ENCODE peak calls at places on chromosomes 11 and 22, in four cellular contexts. K is dorsolateral prefrontal cortex, V is AG09319, S is amniotic epithelial cell. B is an unnamed sample.

GRCh38 chr11:2901854-2902783 is 16.5 kb upstream of the CDKN1C start:
- DNase-seq in V (peak), S (peak), K (peak), B (no peak)

GRCh38 chr11:104907521-104908185 is 9.4 kb upstream of the CASP12 start:
- DNase-seq in V (no peak), K (no peak), S (no peak), B (no peak)

GRCh38 chr11:106381895-106382294 is 304.4 kb downstream of the AASDHPPT start:
- DNase-seq in V (no peak), S (no peak), K (no peak), B (no peak)

GRCh38 chr11:72483412-72484186 is 49.3 kb upstream of the CLPB start:
- DNase-seq in S (peak), V (no peak), K (no peak), B (no peak)

GRCh38 chr11:117839936-117840813 is 15.6 kb upstream of the FXYD2 start:
- DNase-seq in K (no peak), V (no peak), S (no peak), B (no peak)

GRCh38 chr11:46414466-46414796 is 22.9 kb upstream of the CHRM4 start:
- DNase-seq in S (no peak), V (no peak), K (no peak), B (no peak)

GRCh38 chr11:57485217-57486007 is 25.1 kb downstream of the RTN4RL2 start:
- DNase-seq in S (peak), K (no peak), V (no peak), B (no peak)

GRCh38 chr22:20061481-20061861 is 18.6 kb upstream of the DGCR8 start:
- DNase-seq in V (no peak), S (peak), K (no peak), B (no peak)

GRCh38 chr11:115406404-115406803 is 97.8 kb downstream of the CADM1 start:
- DNase-seq in S (no peak), V (no peak), K (no peak), B (no peak)

B was measured in nucleus accumbens.